ENCODE peak calls at places on chromosomes 7 and 10, in five cellular contexts. I is colonic mucosa; E is activated CD4-positive, alpha-beta T cell treated with anti-CD3 and anti-CD28 coated beads for 4 hours; J is mucosa of descending colon; M is NCI-H1417. X is an unnamed sample.
A peak's percentile ranks its signal among the peaks of the same experiment; 100 is the strongest.

GRCh38 chr10:54133201-54133600 is 667.8 kb downstream of the PCDH15 start:
- DNase-seq in I (no peak), E (no peak), J (no peak), M (peak; percentile 25), X (no peak)

GRCh38 chr10:130485241-130485957 is 349.2 kb downstream of the GLRX3 start:
- DNase-seq in I (no peak), E (no peak), J (no peak), M (no peak), X (no peak)

GRCh38 chr10:64515975-64516699 is 994.9 kb downstream of the REEP3 start:
- DNase-seq in I (no peak), E (no peak), J (peak; percentile 21), M (no peak), X (no peak)

GRCh38 chr7:69596723-69597277 is 1.5 kb upstream of the AUTS2 start:
- DNase-seq in I (no peak), E (no peak), J (peak; percentile 5), M (peak; percentile 61), X (no peak)

GRCh38 chr10:45452268-45452667 is 78.3 kb downstream of the ALOX5 start:
- DNase-seq in I (no peak), E (no peak), J (no peak), M (no peak), X (no peak)

GRCh38 chr10:115558252-115558651 is 465.1 kb downstream of the ATRNL1 start:
- DNase-seq in I (no peak), E (no peak), J (no peak), M (no peak), X (no peak)

GRCh38 chr7:131517218-131517923 is 39.1 kb downstream of the PODXL start:
- DNase-seq in I (no peak), E (no peak), J (no peak), M (no peak), X (no peak)

GRCh38 chr10:32501906-32502305 is 56.0 kb downstream of the CCDC7 start:
- DNase-seq in I (no peak), E (no peak), J (no peak), M (peak; percentile 35), X (no peak)

GRCh38 chr7:155257482-155258232 is 40.0 kb upstream of the INSIG1 start:
- DNase-seq in I (no peak), E (no peak), J (peak; percentile 28), M (no peak), X (peak; percentile 71)